ENCODE peak calls at places on chromosomes 16 and 17, in nine cellular contexts. B is mammary epithelial cell; C is stomach; Z is tibial artery; O is AG10803; V is effector memory CD4-positive, alpha-beta T cell; L is transverse colon; X is foreskin fibroblast; N is Peyer's patch. Y is an unnamed sample.

GRCh38 chr17:56823848-56824247 is 9.9 kb downstream of the C17orf67 start:
- DNase-seq in O (no peak), N (no peak), V (no peak), Z (no peak), C (no peak), X (no peak), L (no peak), B (no peak), Y (no peak)

GRCh38 chr16:78609542-78610253 is 510.2 kb downstream of the WWOX start:
- DNase-seq in X (no peak), L (no peak), O (no peak), N (no peak), Z (no peak), V (no peak), C (no peak), B (no peak), Y (no peak)

GRCh38 chr16:4937782-4938682 is 1.1 kb upstream of the PPL start:
- DNase-seq in L (peak), V (no peak), O (peak), C (no peak), B (peak), N (peak), X (no peak), Z (no peak), Y (no peak)

GRCh38 chr17:42122371-42123303 is at the start of gene HSPB9:
- DNase-seq in X (no peak), B (no peak), N (peak), V (no peak), O (no peak), C (peak), Z (no peak), L (peak), Y (peak)

GRCh38 chr17:78379134-78379497 is 667 bp downstream of the PGS1 start:
- DNase-seq in Z (no peak), B (peak), C (no peak), O (peak), V (no peak), L (no peak), N (no peak), X (peak), Y (peak)

GRCh38 chr17:7790150-7790549 is 43.9 kb upstream of the KDM6B start:
- DNase-seq in C (no peak), O (no peak), V (no peak), X (no peak), N (no peak), B (no peak), L (no peak), Z (no peak), Y (no peak)

GRCh38 chr17:69581061-69581955 is 166.8 kb downstream of the MAP2K6 start:
- DNase-seq in V (no peak), N (no peak), X (no peak), C (no peak), O (no peak), Z (no peak), B (no peak), L (no peak), Y (no peak)

GRCh38 chr16:57423152-57423551 is 18.6 kb downstream of the CCL17 start:
- DNase-seq in B (no peak), O (no peak), C (peak), Z (no peak), L (no peak), X (no peak), N (no peak), V (no peak), Y (no peak)

GRCh38 chr17:47119746-47120520 is 69.2 kb downstream of the CDC27 start:
- DNase-seq in V (no peak), L (no peak), O (peak), B (peak), C (no peak), X (no peak), Z (no peak), N (no peak), Y (peak)

DNA sequence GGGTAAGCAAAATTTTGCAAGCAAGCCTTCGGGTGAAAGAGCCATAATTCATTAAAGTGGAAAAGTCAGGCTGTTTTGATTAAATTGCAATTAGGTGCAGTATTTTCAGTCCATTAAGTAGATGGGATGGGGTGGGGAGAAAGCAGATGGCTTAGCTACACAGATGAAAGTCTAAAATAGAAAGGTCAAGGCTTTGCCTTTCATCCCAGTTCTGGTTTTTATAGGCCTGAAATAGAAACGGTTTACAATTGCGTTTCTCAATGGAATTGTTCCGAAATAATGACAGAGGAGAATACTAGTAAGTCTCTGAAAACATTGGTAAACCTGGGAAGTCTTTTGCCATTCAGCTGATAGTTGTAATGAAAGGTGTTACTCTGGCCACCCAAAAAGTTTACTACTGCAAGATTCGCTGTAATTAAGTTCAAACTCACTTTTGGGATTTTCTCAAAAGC is 1.5 kb downstream of the PPM1E start:
- DNase-seq in V (no peak), Z (no peak), N (no peak), L (no peak), C (no peak), B (no peak), O (no peak), X (no peak), Y (no peak)
- H3K4me3 ChIP-seq in V (peak), Z (no peak), N (no peak), L (no peak), C (peak), B (no peak), O (peak), X (no peak), Y (no peak)

GRCh38 chr17:65482201-65482600 is 79.2 kb downstream of the AXIN2 start:
- DNase-seq in V (no peak), L (no peak), X (no peak), B (no peak), C (no peak), O (no peak), N (no peak), Z (no peak), Y (peak)
- H3K4me3 ChIP-seq in V (no peak), L (no peak), X (no peak), B (no peak), C (no peak), O (no peak), N (no peak), Z (no peak), Y (no peak)

GRCh38 chr16:69744363-69745231 is 10.1 kb downstream of the NOB1 start:
- DNase-seq in V (no peak), O (no peak), N (no peak), B (no peak), C (no peak), Z (no peak), X (no peak), L (no peak), Y (no peak)

GRCh38 chr16:69748694-69749345 is 5.9 kb downstream of the NOB1 start:
- DNase-seq in C (no peak), V (no peak), X (no peak), N (no peak), O (no peak), Z (no peak), L (no peak), B (no peak), Y (no peak)

GRCh38 chr16:69747115-69747514 is 7.6 kb downstream of the NOB1 start:
- DNase-seq in C (no peak), V (no peak), O (no peak), B (no peak), L (no peak), X (no peak), N (no peak), Z (no peak), Y (peak)

GRCh38 chr16:69745232-69745612 is 9.5 kb downstream of the NOB1 start:
- DNase-seq in L (no peak), V (no peak), N (no peak), B (no peak), C (no peak), O (no peak), X (no peak), Z (no peak), Y (no peak)

GRCh38 chr16:69745959-69746358 is 8.8 kb downstream of the NOB1 start:
- DNase-seq in B (no peak), O (no peak), L (no peak), N (no peak), Z (no peak), X (no peak), V (no peak), C (no peak), Y (no peak)
- H3K4me3 ChIP-seq in B (no peak), O (no peak), L (no peak), N (no peak), Z (no peak), X (no peak), V (no peak), C (no peak), Y (no peak)

GRCh38 chr17:74357466-74357809 is 4.2 kb downstream of the BTBD17 start:
- DNase-seq in Z (no peak), V (no peak), C (no peak), O (no peak), B (no peak), N (no peak), L (no peak), X (no peak), Y (no peak)
- H3K4me3 ChIP-seq in Z (no peak), V (peak), C (peak), O (no peak), B (no peak), N (no peak), L (peak), X (no peak), Y (no peak)

GRCh38 chr16:87808108-87808507 is 42.3 kb upstream of the KLHDC4 start:
- DNase-seq in L (no peak), V (no peak), N (no peak), O (no peak), B (no peak), X (no peak), C (no peak), Z (no peak), Y (no peak)
- H3K4me3 ChIP-seq in L (no peak), V (no peak), N (no peak), O (no peak), B (no peak), X (no peak), C (no peak), Z (no peak), Y (no peak)